ENCODE peak calls at places on chromosomes 4 and X, in five cellular contexts. A, J, D, F and L are unnamed samples. For H3K27me3, the result is how much of the 10 kb centered on the place peaks cover.

GRCh38 chr4:128107766-128108165 is 46.7 kb downstream of the LARP1B start:
- DNase-seq in F (no peak), A (peak), J (no peak), D (peak), L (no peak)

GRCh38 chr4:41865981-41866798 is 69.0 kb upstream of the TMEM33 start:
- DNase-seq in J (no peak), A (no peak), F (no peak), D (no peak), L (no peak)

GRCh38 chr4:139734201-139734874 is 68.7 kb downstream of the MGST2 start:
- DNase-seq in D (peak), J (no peak), A (peak), F (no peak), L (peak)

GRCh38 chrX:31320740-31321139 is 248.9 kb upstream of the FTHL17 start:
- DNase-seq in F (no peak), J (no peak), A (no peak), D (no peak), L (no peak)

GRCh38 chrX:41522681-41523080 is 75.5 kb downstream of the NYX start:
- DNase-seq in A (no peak), D (no peak), F (no peak), J (no peak), L (no peak)

GRCh38 chrX:133792198-133792953 is 193.0 kb downstream of the GPC3 start:
- DNase-seq in A (peak), J (peak), F (peak), D (peak), L (peak)

GRCh38 chr4:169229571-169230028 is 41.2 kb downstream of the SH3RF1 start:
- DNase-seq in A (peak), D (peak), F (no peak), J (no peak), L (peak)

GRCh38 chrX:77447339-77448149 is at the start of gene FGF16:
- DNase-seq in A (no peak), J (no peak), D (no peak), F (no peak), L (no peak)

GRCh38 chr4:7719354-7720174 is 220.1 kb downstream of the AFAP1 start:
- DNase-seq in D (peak), A (no peak), F (peak), J (peak), L (no peak)

GRCh38 chr4:84482564-84483563 is 16.2 kb downstream of the NKX6-1 start:
- DNase-seq in D (no peak), J (no peak), F (no peak), A (no peak), L (no peak)
- H3K27me3 ChIP-seq in D (half or more), J (half or more), F (under half), A (half or more), L (half or more)

DNA sequence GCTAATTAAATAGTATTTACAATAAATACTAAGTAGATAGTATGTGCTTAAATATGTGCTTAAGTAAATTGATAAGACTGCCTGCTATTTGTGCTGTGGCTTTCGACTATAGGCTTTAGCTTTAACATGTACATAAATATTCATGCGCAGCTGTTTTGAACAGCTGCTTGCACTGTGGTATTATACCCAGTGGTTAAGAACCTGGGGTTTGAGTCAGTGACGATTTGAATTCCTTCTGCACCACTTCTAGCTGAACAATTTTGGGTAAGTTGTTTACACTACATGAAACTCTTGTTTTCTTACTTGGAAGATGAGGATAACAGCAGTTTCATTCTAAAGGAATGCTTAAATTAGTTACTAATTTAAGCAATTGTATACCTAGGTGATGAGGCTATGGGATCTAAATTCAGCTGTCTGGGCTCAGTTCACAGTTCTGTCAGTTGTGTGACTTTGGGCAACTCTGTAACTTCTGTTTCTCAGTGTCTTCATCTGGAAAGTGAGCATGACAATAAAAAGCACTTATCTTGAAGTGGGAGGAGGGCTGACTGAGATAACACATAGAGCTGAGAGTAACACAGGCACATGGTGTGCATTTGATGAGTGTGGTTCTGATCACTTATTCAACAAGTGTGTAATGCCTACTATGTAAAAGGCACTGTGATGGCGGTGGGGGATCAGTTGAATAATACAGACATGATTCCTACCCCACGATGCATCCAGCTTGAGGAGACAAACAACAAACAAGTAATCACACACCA is 37.0 kb downstream of the HPGDS start:
- DNase-seq in J (no peak), F (no peak), A (peak), D (peak), L (no peak)
- H4K8ac ChIP-seq in J (no peak), F (no peak), A (no peak), D (no peak), L (no peak)

GRCh38 chr4:173516621-173517612 is 13.1 kb downstream of the HAND2 start:
- DNase-seq in F (no peak), D (peak), A (no peak), J (no peak), L (no peak)
- H3K27me3 ChIP-seq in F (half or more), D (under half), A (half or more), J (half or more), L (under half)

GRCh38 chr4:84965558-84966381 is 720 bp downstream of the WDFY3 start:
- DNase-seq in F (peak), A (peak), D (peak), J (no peak), L (peak)
- H4K8ac ChIP-seq in F (peak), A (no peak), D (peak), J (peak), L (peak)

GRCh38 chr4:1410491-1411325 is 4.5 kb upstream of the NKX1-1 start:
- DNase-seq in A (peak), J (peak), D (peak), F (peak), L (peak)

GRCh38 chr4:1413221-1413663 is 7.0 kb upstream of the NKX1-1 start:
- DNase-seq in F (no peak), A (no peak), D (no peak), J (no peak), L (no peak)

GRCh38 chr4:1409806-1410425 is 3.7 kb upstream of the NKX1-1 start:
- DNase-seq in J (no peak), D (no peak), A (no peak), F (no peak), L (no peak)

GRCh38 chr4:1412376-1413220 is 6.4 kb upstream of the NKX1-1 start:
- DNase-seq in A (no peak), D (no peak), F (no peak), J (no peak), L (no peak)

GRCh38 chr4:1411436-1412375 is 5.5 kb upstream of the NKX1-1 start:
- DNase-seq in J (no peak), A (no peak), F (no peak), D (no peak), L (no peak)
- H3K27me3 ChIP-seq in J (half or more), A (half or more), F (half or more), D (half or more), L (under half)

GRCh38 chr4:183906486-183906735 is 1.3 kb downstream of the STOX2 start:
- DNase-seq in D (peak), A (no peak), J (no peak), F (no peak), L (no peak)

GRCh38 chr4:183908284-183908683 is 3.2 kb downstream of the STOX2 start:
- DNase-seq in J (no peak), D (no peak), F (no peak), A (no peak), L (no peak)

GRCh38 chr4:183905593-183906485 is 732 bp downstream of the STOX2 start:
- DNase-seq in D (peak), J (peak), A (peak), F (peak), L (peak)

GRCh38 chr4:183905081-183905592 is at the start of gene STOX2:
- DNase-seq in A (peak), D (peak), J (no peak), F (peak), L (peak)

GRCh38 chr4:183906736-183907651 is 1.9 kb downstream of the STOX2 start:
- DNase-seq in F (peak), J (no peak), A (no peak), D (peak), L (no peak)
- H4K8ac ChIP-seq in F (no peak), J (peak), A (no peak), D (no peak), L (peak)

GRCh38 chrX:10245901-10246696 is 89.3 kb downstream of the CLCN4 start:
- DNase-seq in D (no peak), A (no peak), F (no peak), J (no peak), L (no peak)
- H3K27me3 ChIP-seq in D (under half), A (under half), F (under half), J (under half), L (under half)

GRCh38 chrX:47316276-47317025 is 53.9 kb upstream of the ZNF157 start:
- DNase-seq in J (peak), F (peak), D (peak), A (no peak), L (no peak)

GRCh38 chrX:47321386-47321785 is 49.0 kb upstream of the ZNF157 start:
- DNase-seq in D (peak), A (peak), J (peak), F (peak), L (peak)

GRCh38 chrX:47327902-47328301 is 42.5 kb upstream of the ZNF157 start:
- DNase-seq in A (no peak), F (no peak), D (no peak), J (no peak), L (no peak)

GRCh38 chrX:47321978-47322377 is 48.4 kb upstream of the ZNF157 start:
- DNase-seq in J (peak), D (no peak), A (no peak), F (peak), L (no peak)
- H4K8ac ChIP-seq in J (peak), D (peak), A (no peak), F (no peak), L (peak)

GRCh38 chrX:111498538-111499103 is 12.8 kb upstream of the SERTM2 start:
- DNase-seq in J (no peak), F (no peak), A (no peak), D (no peak), L (no peak)
- H3K27me3 ChIP-seq in J (under half), F (under half), A (under half), D (under half), L (under half)